ENCODE peak calls at places on chromosomes 13 and 19, in seven cellular contexts. A is GM23338, C is body of pancreas, N is IMR-90, R is tibial artery, J is breast epithelium, X is ovary. K is an unnamed sample.

GRCh38 chr13:64556391-64556790 is 2673.7 kb downstream of the PCDH9 start:
- DNase-seq in A (no peak), C (no peak), N (peak), R (no peak), J (no peak), X (no peak), K (no peak)

GRCh38 chr19:19105365-19106060 is 32.8 kb downstream of the TMEM161A start:
- DNase-seq in A (peak), C (peak), N (no peak), R (no peak), J (peak), X (peak), K (peak)

GRCh38 chr19:8366961-8367326 is 3.0 kb downstream of the ANGPTL4 start:
- DNase-seq in A (no peak), C (peak), N (no peak), R (no peak), J (no peak), X (peak), K (peak)

GRCh38 chr19:45172173-45172572 is 5.9 kb downstream of the TRAPPC6A start:
- DNase-seq in A (no peak), C (no peak), N (no peak), R (no peak), J (no peak), X (no peak), K (no peak)

GRCh38 chr13:48318714-48319457 is 15.3 kb downstream of the RB1 start:
- DNase-seq in A (no peak), C (peak), N (no peak), R (peak), J (no peak), X (peak), K (peak)

GRCh38 chr19:44993526-44993925 is 7.7 kb upstream of the RELB start:
- DNase-seq in A (no peak), C (no peak), N (no peak), R (no peak), J (no peak), X (no peak), K (no peak)

GRCh38 chr13:111271186-111271698 is 49.2 kb upstream of the TEX29 start:
- DNase-seq in A (no peak), C (no peak), N (no peak), R (no peak), J (no peak), X (no peak), K (no peak)

GRCh38 chr19:53872762-53873161 is 5.1 kb downstream of the MYADM start:
- DNase-seq in A (no peak), C (no peak), N (no peak), R (no peak), J (no peak), X (no peak), K (no peak)

GRCh38 chr13:44578064-44578394 is 1.9 kb upstream of the TSC22D1 start:
- DNase-seq in A (peak), C (no peak), N (no peak), R (peak), J (no peak), X (no peak), K (no peak)

GRCh38 chr13:113203507-113204377 is 4.7 kb downstream of the PCID2 start:
- DNase-seq in A (no peak), C (peak), N (no peak), R (no peak), J (no peak), X (no peak), K (no peak)

GRCh38 chr13:97134364-97135095 is 87.6 kb upstream of the MBNL2 start:
- DNase-seq in A (no peak), C (no peak), N (peak), R (no peak), J (no peak), X (no peak), K (no peak)

GRCh38 chr13:110610955-110611595 is 4.3 kb upstream of the NAXD start:
- DNase-seq in A (no peak), C (no peak), N (peak), R (no peak), J (no peak), X (no peak), K (no peak)

GRCh38 chr13:37369618-37370017 is 228.9 kb downstream of the POSTN start:
- DNase-seq in A (no peak), C (no peak), N (peak), R (no peak), J (no peak), X (no peak), K (no peak)

GRCh38 chr19:32448026-32448425 is 42.5 kb downstream of the DPY19L3 start:
- DNase-seq in A (no peak), C (no peak), N (peak), R (no peak), J (no peak), X (no peak), K (no peak)

GRCh38 chr13:38167164-38167822 is 182.4 kb upstream of the UFM1 start:
- DNase-seq in A (no peak), C (no peak), N (no peak), R (no peak), J (no peak), X (no peak), K (no peak)

GRCh38 chr19:10289167-10289835 is 451 bp upstream of the ICAM5 start:
- DNase-seq in A (peak), C (no peak), N (peak), R (no peak), J (no peak), X (peak), K (no peak)

GRCh38 chr19:17560205-17560595 is 4.8 kb downstream of the COLGALT1 start:
- DNase-seq in A (no peak), C (peak), N (peak), R (no peak), J (no peak), X (no peak), K (no peak)

GRCh38 chr13:41148421-41149283 is 16.1 kb upstream of the KBTBD6 start:
- DNase-seq in A (no peak), C (no peak), N (no peak), R (no peak), J (no peak), X (no peak), K (no peak)

GRCh38 chr19:8304841-8305621 is 3.1 kb downstream of the CD320 start:
- DNase-seq in A (peak), C (peak), N (no peak), R (no peak), J (peak), X (peak), K (no peak)

GRCh38 chr13:23583491-23583890 is 13.3 kb downstream of the TNFRSF19 start:
- DNase-seq in A (no peak), C (no peak), N (no peak), R (no peak), J (no peak), X (no peak), K (no peak)

GRCh38 chr13:113491418-113491883 is 940 bp upstream of the DCUN1D2 start:
- DNase-seq in A (peak), C (peak), N (peak), R (no peak), J (no peak), X (peak), K (no peak)

GRCh38 chr19:2148482-2149135 is 2.8 kb downstream of the AP3D1 start:
- DNase-seq in A (no peak), C (no peak), N (no peak), R (no peak), J (no peak), X (no peak), K (no peak)

GRCh38 chr19:39156230-39156890 is 30.8 kb downstream of the PAK4 start:
- DNase-seq in A (no peak), C (peak), N (peak), R (no peak), J (no peak), X (no peak), K (no peak)

GRCh38 chr19:53294786-53295441 is 27.4 kb upstream of the VN1R4 start:
- DNase-seq in A (peak), C (no peak), N (no peak), R (no peak), J (no peak), X (no peak), K (no peak)

GRCh38 chr19:2050349-2050990 is 574 bp downstream of the MKNK2 start:
- DNase-seq in A (no peak), C (no peak), N (no peak), R (no peak), J (no peak), X (no peak), K (peak)

GRCh38 chr19:31261019-31261595 is 88.1 kb downstream of the TSHZ3 start:
- DNase-seq in A (no peak), C (no peak), N (no peak), R (no peak), J (no peak), X (no peak), K (no peak)

GRCh38 chr13:33279898-33280549 is 5.5 kb downstream of the STARD13 start:
- DNase-seq in A (no peak), C (no peak), N (peak), R (peak), J (peak), X (no peak), K (no peak)

GRCh38 chr19:50213925-50214324 is 10.5 kb downstream of the MYH14 start:
- DNase-seq in A (no peak), C (no peak), N (no peak), R (no peak), J (no peak), X (no peak), K (no peak)

GRCh38 chr13:23711355-23711754 is 141.1 kb downstream of the TNFRSF19 start:
- DNase-seq in A (no peak), C (no peak), N (no peak), R (no peak), J (no peak), X (no peak), K (no peak)

GRCh38 chr13:96053003-96053703 is at the start of gene UGGT2:
- DNase-seq in A (peak), C (peak), N (peak), R (peak), J (peak), X (peak), K (peak)

GRCh38 chr19:32910874-32911273 is 41.3 kb upstream of the SLC7A9 start:
- DNase-seq in A (no peak), C (no peak), N (peak), R (no peak), J (no peak), X (no peak), K (no peak)

GRCh38 chr19:18768997-18769891 is 21.9 kb downstream of the COMP start:
- DNase-seq in A (no peak), C (no peak), N (no peak), R (no peak), J (no peak), X (no peak), K (no peak)

GRCh38 chr19:14053032-14053431 is 8.8 kb downstream of the PALM3 start:
- DNase-seq in A (no peak), C (no peak), N (no peak), R (no peak), J (no peak), X (no peak), K (no peak)

GRCh38 chr19:46529622-46530451 is 34.2 kb upstream of the PNMA8B start:
- DNase-seq in A (peak), C (peak), N (peak), R (peak), J (peak), X (peak), K (peak)

GRCh38 chr19:30227661-30228112 is 144.5 kb upstream of the ZNF536 start:
- DNase-seq in A (peak), C (peak), N (peak), R (peak), J (no peak), X (peak), K (peak)
- H3K27ac ChIP-seq in A (no peak), C (no peak), N (no peak), R (peak), J (no peak), X (no peak), K (peak)

GRCh38 chr19:29860492-29860891 is 48.7 kb downstream of the CCNE1 start:
- DNase-seq in A (peak), C (no peak), N (no peak), R (no peak), J (no peak), X (no peak), K (no peak)

GRCh38 chr19:29867984-29868383 is 56.2 kb downstream of the CCNE1 start:
- DNase-seq in A (no peak), C (no peak), N (no peak), R (no peak), J (no peak), X (no peak), K (no peak)

GRCh38 chr19:29871143-29871542 is 59.4 kb downstream of the CCNE1 start:
- DNase-seq in A (no peak), C (no peak), N (no peak), R (no peak), J (no peak), X (no peak), K (no peak)

GRCh38 chr19:29861575-29861974 is 49.8 kb downstream of the CCNE1 start:
- DNase-seq in A (no peak), C (no peak), N (no peak), R (no peak), J (no peak), X (no peak), K (no peak)

DNA sequence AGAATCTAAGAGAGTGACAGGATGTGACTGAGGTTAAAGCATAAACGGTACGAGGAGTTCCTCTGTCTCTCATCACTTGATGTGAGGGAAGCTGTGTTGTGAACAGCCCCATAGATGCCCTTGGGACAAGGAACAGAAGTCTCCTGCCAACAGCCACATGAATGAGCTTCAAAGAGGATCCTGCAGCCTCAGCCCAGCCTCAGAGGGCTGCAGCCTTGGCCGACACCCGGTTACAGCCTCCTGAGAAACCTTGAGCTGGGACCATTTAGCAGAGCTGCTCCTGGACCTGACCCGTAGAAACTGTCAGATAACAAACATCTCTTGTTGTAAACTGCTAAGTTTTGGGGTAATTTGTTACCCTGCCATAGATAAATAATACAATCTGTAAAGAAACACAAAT is 54.2 kb downstream of the CCNE1 start:
- DNase-seq in A (no peak), C (no peak), N (no peak), R (no peak), J (no peak), X (no peak), K (no peak)
- TF ChIP-seq CTCF in A (no peak), C (no peak), N (no peak), R (no peak), J (no peak), X (no peak), K (no peak)

DNA sequence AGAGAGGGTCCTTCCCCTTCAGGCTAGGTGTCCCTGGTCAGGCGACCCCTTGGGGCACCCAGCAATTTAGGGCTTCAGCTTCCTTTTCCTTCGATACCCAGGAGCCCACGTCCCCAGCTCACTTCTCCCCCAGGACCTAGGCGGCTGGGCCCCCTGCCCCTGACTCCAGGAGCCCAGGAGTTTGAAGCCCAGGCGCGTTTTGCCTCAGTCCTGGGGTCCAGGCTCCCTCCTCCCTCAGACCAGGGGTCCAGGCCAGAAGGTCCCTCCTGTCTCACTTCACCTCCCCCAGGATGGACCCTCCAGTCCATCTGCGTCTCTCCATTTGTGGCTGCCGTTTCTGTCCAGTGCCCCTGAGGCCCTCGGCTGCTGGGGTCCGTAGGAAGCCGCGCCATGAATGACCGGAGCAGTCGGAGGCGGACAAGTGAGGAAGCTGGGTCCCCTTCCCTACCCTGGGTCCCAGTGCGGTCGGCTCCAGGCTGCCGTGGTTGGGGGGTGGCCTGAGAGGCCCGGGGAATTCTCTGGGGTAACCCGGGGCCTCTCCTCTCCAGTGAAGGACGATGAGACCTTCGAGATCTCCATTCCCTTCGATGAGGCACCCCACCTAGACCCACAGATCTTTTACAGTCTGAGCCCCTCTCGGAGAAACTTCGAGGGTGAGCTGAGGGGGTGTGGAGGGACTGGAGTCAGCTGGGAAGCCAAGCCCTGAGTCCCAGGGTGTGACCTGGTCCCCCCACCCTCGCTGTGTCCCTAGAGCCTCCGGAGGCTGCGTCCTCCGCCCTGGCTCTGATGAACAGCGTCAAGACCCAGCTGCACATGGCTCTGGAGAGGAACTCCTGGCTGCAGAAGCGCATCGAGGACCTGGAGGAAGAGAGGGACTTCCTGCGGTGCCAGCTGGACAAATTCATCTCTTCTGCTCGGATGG is 906 bp downstream of the CCDC106 start:
- DNase-seq in A (no peak), C (no peak), N (no peak), R (no peak), J (no peak), X (peak), K (no peak)
- H3K27ac ChIP-seq in A (no peak), C (peak), N (peak), R (peak), J (peak), X (peak), K (peak)

GRCh38 chr19:48006762-48007161 is 12.3 kb downstream of the ELSPBP1 start:
- DNase-seq in A (peak), C (no peak), N (no peak), R (no peak), J (no peak), X (no peak), K (no peak)
- TF ChIP-seq CTCF in A (peak), C (no peak), N (no peak), R (no peak), J (no peak), X (no peak), K (no peak)

DNA sequence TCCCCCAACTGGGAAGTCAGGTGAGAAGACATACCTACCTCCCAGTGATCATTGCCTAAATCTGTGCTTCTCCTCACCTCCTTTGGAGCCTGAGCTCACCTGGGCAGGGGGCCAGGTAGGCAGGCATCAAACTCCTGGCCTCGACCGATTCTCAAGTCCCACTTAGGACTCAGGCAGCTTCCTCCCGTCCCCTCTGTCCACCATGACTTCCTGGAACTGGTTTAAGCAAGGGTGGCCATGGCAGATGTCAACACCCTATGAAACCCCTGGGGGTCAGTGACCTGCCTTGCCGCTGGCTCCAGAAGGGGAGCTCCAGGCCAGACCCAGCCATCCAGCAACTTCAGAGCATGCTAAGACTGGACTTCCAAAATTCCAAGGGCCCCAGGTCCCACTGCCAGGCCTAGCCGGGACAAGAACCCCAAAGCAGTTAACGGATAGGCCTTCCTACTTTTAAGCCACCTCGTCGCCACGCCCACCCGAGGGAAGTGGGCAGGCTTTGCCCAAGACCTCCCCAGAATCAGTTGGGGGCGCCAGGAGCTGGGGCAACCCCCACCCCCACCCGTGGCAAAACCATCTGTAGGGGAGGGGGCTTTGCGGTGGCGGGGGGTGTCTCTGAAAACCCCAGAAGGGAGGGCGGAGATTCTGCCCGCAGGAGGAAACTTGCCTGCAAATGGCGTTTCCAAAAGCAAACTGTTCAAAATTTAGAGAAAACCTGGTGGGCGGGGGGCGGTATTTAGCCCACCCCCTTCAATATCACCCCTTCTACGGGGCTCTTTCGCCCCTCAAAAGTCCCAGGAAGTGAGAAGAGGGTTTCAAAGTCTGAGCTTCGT is 657 bp downstream of the PLIN3 start:
- DNase-seq in A (peak), C (peak), N (peak), R (peak), J (peak), X (peak), K (peak)
- H3K27ac ChIP-seq in A (peak), C (peak), N (peak), R (peak), J (peak), X (peak), K (peak)

GRCh38 chr13:91643394-91643793 is 245.0 kb downstream of the GPC5 start:
- DNase-seq in A (no peak), C (no peak), N (no peak), R (no peak), J (no peak), X (no peak), K (no peak)

GRCh38 chr13:91652389-91652788 is 254.0 kb downstream of the GPC5 start:
- DNase-seq in A (peak), C (no peak), N (peak), R (no peak), J (no peak), X (no peak), K (no peak)

DNA sequence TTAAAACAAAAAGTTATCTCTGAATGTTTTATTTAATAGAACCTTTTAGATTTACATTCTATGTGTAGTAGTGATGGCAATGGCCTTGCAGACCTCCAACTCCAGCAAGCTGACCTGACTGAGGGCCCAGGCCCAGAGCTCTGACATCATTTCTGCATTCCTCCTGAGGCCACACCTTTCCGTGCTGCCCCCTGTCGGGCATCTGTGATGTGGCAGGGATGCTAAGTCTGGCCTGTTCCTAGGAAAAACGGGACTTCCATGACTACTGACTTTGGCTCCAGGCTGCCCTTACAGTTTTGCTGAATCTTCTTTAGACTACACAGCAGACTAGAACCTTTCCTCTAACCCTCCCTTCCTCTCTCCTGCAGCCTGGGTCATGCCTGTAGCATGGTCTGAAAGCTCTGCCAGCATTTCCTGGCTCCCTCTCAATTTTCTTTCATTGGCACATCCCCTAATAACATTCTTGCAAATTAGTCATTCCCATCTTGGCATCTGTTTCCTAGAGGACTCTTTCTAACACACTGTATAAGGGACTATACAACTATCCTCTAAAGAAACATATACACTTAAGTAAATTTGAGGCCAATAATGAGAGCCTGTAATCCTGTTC is 249.0 kb downstream of the GPC5 start:
- DNase-seq in A (peak), C (no peak), N (peak), R (no peak), J (no peak), X (no peak), K (no peak)
- TF ChIP-seq CTCF in A (peak), C (peak), N (no peak), R (no peak), J (no peak), X (no peak), K (no peak)

GRCh38 chr13:35956074-35956473 is 175.1 kb downstream of the DCLK1 start:
- DNase-seq in A (no peak), C (no peak), N (no peak), R (no peak), J (no peak), X (no peak), K (no peak)
- H3K27ac ChIP-seq in A (no peak), C (no peak), N (no peak), R (peak), J (peak), X (no peak), K (no peak)

GRCh38 chr19:36113895-36114762 is 546 bp downstream of the POLR2I start:
- DNase-seq in A (peak), C (peak), N (peak), R (peak), J (peak), X (peak), K (peak)
- TF ChIP-seq CTCF in A (peak), C (peak), N (peak), R (no peak), J (no peak), X (peak), K (no peak)